ENCODE peak calls at places on chromosomes 13 and 19, in ten cellular contexts. T is stimulated activated CD4-positive, alpha-beta T cell treated with anti-CD3 and anti-CD28 coated beads, Interleukin-1b, Interleukin-23, amount 100 ng/mL, for 1 hour; Q is cerebellum; H is CD14-positive monocyte; F is memory B cell; A is amygdala; I is Calu3; Y is EL; R is activated CD4-positive, alpha-beta T cell treated with anti-CD3 and anti-CD28 coated beads, Interleukin-2, amount 50 U/mL, for 1 hour; P is stimulated activated CD8-positive, alpha-beta memory T cell treated with anti-CD3 and anti-CD28 coated beads, Interleukin-2, amount 100 ng/mL, for 1 hour. X is an unnamed sample.
A peak's percentile ranks its signal among the peaks of the same experiment; 100 is the strongest.

GRCh38 chr19:46620716-46621115 is 4.2 kb downstream of the PTGIR start:
- DNase-seq in P (no peak), R (no peak), Y (peak; percentile 40), I (no peak), Q (no peak), T (no peak), H (peak; percentile 40), A (no peak), F (no peak), X (no peak)

GRCh38 chr19:5059191-5059579 is 90.3 kb downstream of the KDM4B start:
- DNase-seq in P (no peak), H (no peak), I (no peak), A (no peak), F (no peak), Q (peak; percentile 57), Y (no peak), R (no peak), T (no peak), X (no peak)

GRCh38 chr19:2663920-2664571 is 38.4 kb downstream of the GNG7 start:
- DNase-seq in F (peak; percentile 91), R (no peak), H (no peak), Y (no peak), P (no peak), I (no peak), A (no peak), Q (no peak), T (no peak), X (no peak)

GRCh38 chr19:22620401-22620800 is 13.7 kb upstream of the ZNF492 start:
- DNase-seq in T (no peak), Q (no peak), H (no peak), F (no peak), R (no peak), A (no peak), P (no peak), Y (no peak), I (no peak), X (no peak)

GRCh38 chr13:37134411-37135041 is 29.1 kb upstream of the CSNK1A1L start:
- DNase-seq in A (no peak), Q (no peak), R (no peak), F (no peak), Y (peak; percentile 71), P (no peak), I (no peak), H (no peak), T (no peak), X (no peak)

GRCh38 chr19:4717191-4717965 is 6.3 kb downstream of the DPP9 start:
- DNase-seq in Q (no peak), Y (peak; percentile 87), R (no peak), H (no peak), F (no peak), P (no peak), T (no peak), A (no peak), I (no peak), X (no peak)

GRCh38 chr13:106182404-106182803 is 353.1 kb downstream of the EFNB2 start:
- DNase-seq in A (no peak), R (no peak), Y (peak; percentile 92), T (no peak), F (no peak), H (no peak), I (peak; percentile 0), Q (no peak), P (no peak), X (peak; percentile 74)

GRCh38 chr13:113064534-113065405 is 40.8 kb upstream of the F7 start:
- DNase-seq in Y (peak; percentile 53), R (no peak), A (no peak), I (peak; percentile 1), T (no peak), H (no peak), P (no peak), F (no peak), Q (no peak), X (peak; percentile 42)

GRCh38 chr13:44810067-44810840 is 179.0 kb downstream of the NUFIP1 start:
- DNase-seq in Q (no peak), H (no peak), R (no peak), P (no peak), T (no peak), Y (no peak), F (no peak), A (no peak), I (peak; percentile 11), X (peak; percentile 17)

GRCh38 chr13:46012404-46012803 is 40.1 kb downstream of the ZC3H13 start:
- DNase-seq in R (no peak), Y (no peak), Q (no peak), I (no peak), A (no peak), H (no peak), P (no peak), T (no peak), F (no peak), X (no peak)

GRCh38 chr13:21420706-21421105 is 38.4 kb downstream of the ZDHHC20 start:
- DNase-seq in A (no peak), H (no peak), T (no peak), I (no peak), Y (no peak), P (no peak), Q (no peak), R (no peak), F (no peak), X (no peak)

GRCh38 chr19:53980553-53981407 is 10.7 kb upstream of the CACNG6 start:
- DNase-seq in T (no peak), Y (peak; percentile 75), I (peak; percentile 98), F (no peak), H (no peak), R (no peak), A (no peak), Q (no peak), P (no peak), X (no peak)

GRCh38 chr13:89066868-89067466 is 1395.8 kb downstream of the SLITRK5 start:
- DNase-seq in Q (no peak), R (no peak), A (no peak), P (no peak), T (no peak), H (no peak), I (no peak), F (no peak), Y (no peak), X (peak; percentile 84)

GRCh38 chr19:13398780-13399726 is 107.2 kb downstream of the CACNA1A start:
- DNase-seq in Q (no peak), I (no peak), P (no peak), T (no peak), Y (peak; percentile 94), A (no peak), R (no peak), F (no peak), H (no peak), X (no peak)

GRCh38 chr19:2561895-2562294 is 86.0 kb downstream of the GADD45B start:
- DNase-seq in Q (no peak), A (no peak), F (peak; percentile 68), H (peak; percentile 56), R (peak; percentile 54), I (no peak), T (peak; percentile 8), Y (no peak), P (peak; percentile 41), X (no peak)